ENCODE peak calls at places on chromosomes 11 and 22, in ten cellular contexts. D is kidney tubule cell; A is effector CD4-positive, alpha-beta T cell; U is stimulated activated CD8-positive, alpha-beta memory T cell treated with anti-CD3 and anti-CD28 coated beads, Interleukin-7, amount 100 ng/mL, for 48 hours; H is anterior cingulate cortex; R is activated CD4-positive, alpha-beta T cell treated with anti-CD3 and anti-CD28 coated beads, Interleukin-2, amount 50 U/mL, for 1 hour; T is astrocyte of the cerebellum; F is NCI-H510A; S is HT1080; Y is fibroblast of villous mesenchyme. C is an unnamed sample.

GRCh38 chr11:62792193-62792575 is 378 bp upstream of the TMEM223 start:
- DNase-seq in S (no peak), T (no peak), Y (no peak), H (no peak), R (no peak), A (peak), D (no peak), F (no peak), U (no peak), C (no peak)

GRCh38 chr11:97622795-97623194 is 1233.0 kb downstream of the JRKL start:
- DNase-seq in H (no peak), Y (no peak), D (no peak), R (no peak), T (no peak), U (no peak), S (peak), A (no peak), F (no peak), C (no peak)

GRCh38 chr11:114477946-114478537 is 38.8 kb downstream of the REXO2 start:
- DNase-seq in R (no peak), U (no peak), D (no peak), S (no peak), Y (peak), H (no peak), A (no peak), T (no peak), F (no peak), C (no peak)

GRCh38 chr11:69537855-69538640 is 56.6 kb downstream of the LINC01488 start:
- DNase-seq in D (no peak), H (no peak), T (no peak), Y (no peak), R (no peak), A (no peak), F (no peak), U (no peak), S (no peak), C (no peak)

GRCh38 chr11:8260202-8260996 is 3.3 kb downstream of the LMO1 start:
- DNase-seq in S (no peak), T (no peak), H (no peak), A (no peak), Y (no peak), R (no peak), D (no peak), F (no peak), U (no peak), C (no peak)

GRCh38 chr22:46013460-46014416 is 36.8 kb upstream of the WNT7B start:
- DNase-seq in F (peak), U (peak), Y (peak), S (peak), D (peak), A (peak), H (peak), R (peak), T (peak), C (peak)

GRCh38 chr11:6755303-6755952 is 16.3 kb downstream of the OR2AG2 start:
- DNase-seq in R (peak), S (peak), U (no peak), Y (peak), F (no peak), A (no peak), T (no peak), D (peak), H (no peak), C (peak)

GRCh38 chr11:104526006-104526405 is 362.1 kb upstream of the PDGFD start:
- DNase-seq in D (no peak), F (no peak), S (no peak), R (no peak), U (no peak), T (no peak), H (no peak), Y (no peak), A (no peak), C (no peak)

GRCh38 chr11:128189823-128190222 is 397.5 kb downstream of the ETS1 start:
- DNase-seq in Y (no peak), A (no peak), T (no peak), F (no peak), H (no peak), S (no peak), U (no peak), R (no peak), D (no peak), C (no peak)

GRCh38 chr22:50504245-50505211 is 3.0 kb downstream of the LMF2 start:
- DNase-seq in H (no peak), S (no peak), T (no peak), Y (no peak), A (no peak), R (no peak), U (no peak), F (no peak), D (no peak), C (no peak)

GRCh38 chr11:112477929-112478317 is 217.3 kb upstream of the PLET1 start:
- DNase-seq in F (no peak), H (no peak), A (no peak), R (no peak), D (peak), Y (no peak), S (no peak), U (no peak), T (no peak), C (no peak)

GRCh38 chr11:119316017-119316728 is 757 bp downstream of the MCAM start:
- DNase-seq in R (no peak), D (peak), S (peak), Y (no peak), H (no peak), A (no peak), T (no peak), F (peak), U (no peak), C (no peak)

GRCh38 chr22:35708453-35708852 is 9.2 kb upstream of the APOL5 start:
- DNase-seq in S (no peak), D (no peak), R (no peak), T (no peak), U (no peak), Y (no peak), A (no peak), F (no peak), H (no peak), C (no peak)

GRCh38 chr11:75174781-75175370 is 24.0 kb downstream of the SLCO2B1 start:
- DNase-seq in T (no peak), S (peak), U (peak), Y (peak), F (no peak), R (no peak), D (peak), A (no peak), H (no peak), C (no peak)

GRCh38 chr11:70278994-70279393 is 8.5 kb downstream of the PPFIA1 start:
- DNase-seq in Y (no peak), H (peak), U (no peak), D (no peak), T (no peak), R (no peak), S (no peak), A (no peak), F (no peak), C (no peak)

GRCh38 chr11:100855466-100856067 is 168.5 kb downstream of the ARHGAP42 start:
- DNase-seq in H (no peak), A (no peak), U (no peak), Y (peak), T (peak), S (peak), R (no peak), F (no peak), D (peak), C (no peak)

GRCh38 chr11:117868815-117869642 is 7.4 kb downstream of the FXYD6 start:
- DNase-seq in Y (no peak), D (no peak), R (no peak), F (no peak), A (no peak), T (no peak), H (no peak), U (no peak), S (no peak), C (no peak)

GRCh38 chr11:36441610-36442208 is 68.4 kb downstream of the TRAF6 start:
- DNase-seq in S (no peak), D (no peak), R (no peak), T (no peak), H (no peak), Y (no peak), A (no peak), U (no peak), F (no peak), C (no peak)